ENCODE peak calls at places on chromosomes 6 and 20, in seven cellular contexts. One of them, this sample, is unnamed.

GRCh38 chr6:132687306-132687705 is 26.5 kb downstream of the VNN1 start:
- DNase-seq in posterior vena cava: no peak
- DNase-seq in stimulated activated CD8-positive, alpha-beta memory T cell treated with anti-CD3 and anti-CD28 coated beads, Interleukin-12 subunit alpha, Interleukin-12 subunit beta, amount 100 ng/mL, for 1 hour: no peak
- DNase-seq in A172: peak
- DNase-seq in substantia nigra: no peak
- DNase-seq in HEK293T: no peak
- DNase-seq in AG04450: no peak
- DNase-seq in this sample: no peak

GRCh38 chr6:72624557-72625160 is 2.8 kb downstream of the KCNQ5 start:
- DNase-seq in posterior vena cava: no peak
- DNase-seq in stimulated activated CD8-positive, alpha-beta memory T cell treated with anti-CD3 and anti-CD28 coated beads, Interleukin-12 subunit alpha, Interleukin-12 subunit beta, amount 100 ng/mL, for 1 hour: no peak
- DNase-seq in A172: peak
- DNase-seq in substantia nigra: no peak
- DNase-seq in HEK293T: peak
- DNase-seq in AG04450: no peak
- DNase-seq in this sample: peak

GRCh38 chr6:22575190-22575589 is 5.8 kb downstream of the HDGFL1 start:
- DNase-seq in posterior vena cava: no peak
- DNase-seq in stimulated activated CD8-positive, alpha-beta memory T cell treated with anti-CD3 and anti-CD28 coated beads, Interleukin-12 subunit alpha, Interleukin-12 subunit beta, amount 100 ng/mL, for 1 hour: no peak
- DNase-seq in A172: peak
- DNase-seq in substantia nigra: no peak
- DNase-seq in HEK293T: no peak
- DNase-seq in AG04450: no peak
- DNase-seq in this sample: no peak

GRCh38 chr20:40470313-40471260 is 218.4 kb downstream of the MAFB start:
- DNase-seq in posterior vena cava: no peak
- DNase-seq in stimulated activated CD8-positive, alpha-beta memory T cell treated with anti-CD3 and anti-CD28 coated beads, Interleukin-12 subunit alpha, Interleukin-12 subunit beta, amount 100 ng/mL, for 1 hour: no peak
- DNase-seq in A172: no peak
- DNase-seq in substantia nigra: peak
- DNase-seq in HEK293T: no peak
- DNase-seq in AG04450: no peak
- DNase-seq in this sample: no peak

GRCh38 chr6:42368156-42368555 is 83.6 kb downstream of the TRERF1 start:
- DNase-seq in posterior vena cava: no peak
- DNase-seq in stimulated activated CD8-positive, alpha-beta memory T cell treated with anti-CD3 and anti-CD28 coated beads, Interleukin-12 subunit alpha, Interleukin-12 subunit beta, amount 100 ng/mL, for 1 hour: peak
- DNase-seq in A172: no peak
- DNase-seq in substantia nigra: no peak
- DNase-seq in HEK293T: no peak
- DNase-seq in AG04450: no peak
- DNase-seq in this sample: no peak

GRCh38 chr6:3816251-3816650 is 32.9 kb upstream of the FAM50B start:
- DNase-seq in posterior vena cava: no peak
- DNase-seq in stimulated activated CD8-positive, alpha-beta memory T cell treated with anti-CD3 and anti-CD28 coated beads, Interleukin-12 subunit alpha, Interleukin-12 subunit beta, amount 100 ng/mL, for 1 hour: no peak
- DNase-seq in A172: no peak
- DNase-seq in substantia nigra: no peak
- DNase-seq in HEK293T: no peak
- DNase-seq in AG04450: no peak
- DNase-seq in this sample: no peak

GRCh38 chr6:25670208-25670607 is 18.2 kb downstream of the SCGN start:
- DNase-seq in posterior vena cava: no peak
- DNase-seq in stimulated activated CD8-positive, alpha-beta memory T cell treated with anti-CD3 and anti-CD28 coated beads, Interleukin-12 subunit alpha, Interleukin-12 subunit beta, amount 100 ng/mL, for 1 hour: no peak
- DNase-seq in A172: no peak
- DNase-seq in substantia nigra: no peak
- DNase-seq in HEK293T: no peak
- DNase-seq in AG04450: no peak
- DNase-seq in this sample: no peak

GRCh38 chr6:43105538-43106218 is 29.6 kb downstream of the PTK7 start:
- DNase-seq in posterior vena cava: no peak
- DNase-seq in stimulated activated CD8-positive, alpha-beta memory T cell treated with anti-CD3 and anti-CD28 coated beads, Interleukin-12 subunit alpha, Interleukin-12 subunit beta, amount 100 ng/mL, for 1 hour: no peak
- DNase-seq in A172: no peak
- DNase-seq in substantia nigra: no peak
- DNase-seq in HEK293T: no peak
- DNase-seq in AG04450: no peak
- DNase-seq in this sample: no peak

GRCh38 chr6:91149246-91149645 is 562.4 kb upstream of the MAP3K7 start:
- DNase-seq in posterior vena cava: no peak
- DNase-seq in stimulated activated CD8-positive, alpha-beta memory T cell treated with anti-CD3 and anti-CD28 coated beads, Interleukin-12 subunit alpha, Interleukin-12 subunit beta, amount 100 ng/mL, for 1 hour: no peak
- DNase-seq in A172: no peak
- DNase-seq in substantia nigra: no peak
- DNase-seq in HEK293T: no peak
- DNase-seq in AG04450: no peak
- DNase-seq in this sample: no peak

GRCh38 chr20:23049933-23050838 is 714 bp upstream of the THBD start:
- DNase-seq in posterior vena cava: peak
- DNase-seq in stimulated activated CD8-positive, alpha-beta memory T cell treated with anti-CD3 and anti-CD28 coated beads, Interleukin-12 subunit alpha, Interleukin-12 subunit beta, amount 100 ng/mL, for 1 hour: no peak
- DNase-seq in A172: no peak
- DNase-seq in substantia nigra: no peak
- DNase-seq in HEK293T: peak
- DNase-seq in AG04450: no peak
- DNase-seq in this sample: no peak

GRCh38 chr6:83442752-83443151 is 11.9 kb upstream of the ME1 start:
- DNase-seq in posterior vena cava: no peak
- DNase-seq in stimulated activated CD8-positive, alpha-beta memory T cell treated with anti-CD3 and anti-CD28 coated beads, Interleukin-12 subunit alpha, Interleukin-12 subunit beta, amount 100 ng/mL, for 1 hour: no peak
- DNase-seq in A172: peak
- DNase-seq in substantia nigra: no peak
- DNase-seq in HEK293T: no peak
- DNase-seq in AG04450: no peak
- DNase-seq in this sample: no peak

GRCh38 chr20:44394520-44395182 is 39.2 kb downstream of the HNF4A start:
- DNase-seq in posterior vena cava: no peak
- DNase-seq in stimulated activated CD8-positive, alpha-beta memory T cell treated with anti-CD3 and anti-CD28 coated beads, Interleukin-12 subunit alpha, Interleukin-12 subunit beta, amount 100 ng/mL, for 1 hour: no peak
- DNase-seq in A172: no peak
- DNase-seq in substantia nigra: no peak
- DNase-seq in HEK293T: no peak
- DNase-seq in AG04450: no peak
- DNase-seq in this sample: no peak

GRCh38 chr6:3194535-3195376 is 32.7 kb downstream of the TUBB2B start:
- DNase-seq in posterior vena cava: peak
- DNase-seq in stimulated activated CD8-positive, alpha-beta memory T cell treated with anti-CD3 and anti-CD28 coated beads, Interleukin-12 subunit alpha, Interleukin-12 subunit beta, amount 100 ng/mL, for 1 hour: no peak
- DNase-seq in A172: peak
- DNase-seq in substantia nigra: peak
- DNase-seq in HEK293T: no peak
- DNase-seq in AG04450: no peak
- DNase-seq in this sample: no peak

GRCh38 chr6:38570750-38571149 is 69.0 kb downstream of the BTBD9 start:
- DNase-seq in posterior vena cava: no peak
- DNase-seq in stimulated activated CD8-positive, alpha-beta memory T cell treated with anti-CD3 and anti-CD28 coated beads, Interleukin-12 subunit alpha, Interleukin-12 subunit beta, amount 100 ng/mL, for 1 hour: no peak
- DNase-seq in A172: no peak
- DNase-seq in substantia nigra: no peak
- DNase-seq in HEK293T: no peak
- DNase-seq in AG04450: no peak
- DNase-seq in this sample: peak

GRCh38 chr20:59725476-59726119 is 121.3 kb downstream of the PHACTR3 start:
- DNase-seq in posterior vena cava: peak
- DNase-seq in stimulated activated CD8-positive, alpha-beta memory T cell treated with anti-CD3 and anti-CD28 coated beads, Interleukin-12 subunit alpha, Interleukin-12 subunit beta, amount 100 ng/mL, for 1 hour: no peak
- DNase-seq in A172: no peak
- DNase-seq in substantia nigra: no peak
- DNase-seq in HEK293T: no peak
- DNase-seq in AG04450: no peak
- DNase-seq in this sample: no peak

GRCh38 chr6:130447374-130447773 is 81.6 kb downstream of the TMEM200A start:
- DNase-seq in posterior vena cava: no peak
- DNase-seq in stimulated activated CD8-positive, alpha-beta memory T cell treated with anti-CD3 and anti-CD28 coated beads, Interleukin-12 subunit alpha, Interleukin-12 subunit beta, amount 100 ng/mL, for 1 hour: no peak
- DNase-seq in A172: no peak
- DNase-seq in substantia nigra: no peak
- DNase-seq in HEK293T: no peak
- DNase-seq in AG04450: no peak
- DNase-seq in this sample: no peak

GRCh38 chr6:63452117-63452516 is 120.2 kb upstream of the LOC128125822 start:
- DNase-seq in posterior vena cava: no peak
- DNase-seq in stimulated activated CD8-positive, alpha-beta memory T cell treated with anti-CD3 and anti-CD28 coated beads, Interleukin-12 subunit alpha, Interleukin-12 subunit beta, amount 100 ng/mL, for 1 hour: no peak
- DNase-seq in A172: no peak
- DNase-seq in substantia nigra: no peak
- DNase-seq in HEK293T: no peak
- DNase-seq in AG04450: no peak
- DNase-seq in this sample: no peak

GRCh38 chr6:111124406-111124805 is 37.1 kb downstream of the SLC16A10 start:
- DNase-seq in posterior vena cava: no peak
- DNase-seq in stimulated activated CD8-positive, alpha-beta memory T cell treated with anti-CD3 and anti-CD28 coated beads, Interleukin-12 subunit alpha, Interleukin-12 subunit beta, amount 100 ng/mL, for 1 hour: no peak
- DNase-seq in A172: no peak
- DNase-seq in substantia nigra: no peak
- DNase-seq in HEK293T: no peak
- DNase-seq in AG04450: no peak
- DNase-seq in this sample: no peak

GRCh38 chr20:3803289-3803688 is 7.2 kb downstream of the CDC25B start:
- DNase-seq in posterior vena cava: no peak
- DNase-seq in stimulated activated CD8-positive, alpha-beta memory T cell treated with anti-CD3 and anti-CD28 coated beads, Interleukin-12 subunit alpha, Interleukin-12 subunit beta, amount 100 ng/mL, for 1 hour: no peak
- DNase-seq in A172: no peak
- DNase-seq in substantia nigra: no peak
- DNase-seq in HEK293T: no peak
- DNase-seq in AG04450: no peak
- DNase-seq in this sample: no peak

GRCh38 chr20:62921119-62921687 is 5.1 kb downstream of the DIDO1 start:
- DNase-seq in posterior vena cava: no peak
- DNase-seq in stimulated activated CD8-positive, alpha-beta memory T cell treated with anti-CD3 and anti-CD28 coated beads, Interleukin-12 subunit alpha, Interleukin-12 subunit beta, amount 100 ng/mL, for 1 hour: no peak
- DNase-seq in A172: peak
- DNase-seq in substantia nigra: peak
- DNase-seq in HEK293T: peak
- DNase-seq in AG04450: no peak
- DNase-seq in this sample: peak

GRCh38 chr6:56841751-56842150 is 113.2 kb upstream of the BEND6 start:
- DNase-seq in posterior vena cava: no peak
- DNase-seq in stimulated activated CD8-positive, alpha-beta memory T cell treated with anti-CD3 and anti-CD28 coated beads, Interleukin-12 subunit alpha, Interleukin-12 subunit beta, amount 100 ng/mL, for 1 hour: no peak
- DNase-seq in A172: no peak
- DNase-seq in substantia nigra: no peak
- DNase-seq in HEK293T: no peak
- DNase-seq in AG04450: no peak
- DNase-seq in this sample: no peak

GRCh38 chr6:47308674-47309325 is 905 bp downstream of the TNFRSF21 start:
- DNase-seq in posterior vena cava: no peak
- DNase-seq in stimulated activated CD8-positive, alpha-beta memory T cell treated with anti-CD3 and anti-CD28 coated beads, Interleukin-12 subunit alpha, Interleukin-12 subunit beta, amount 100 ng/mL, for 1 hour: no peak
- DNase-seq in A172: peak
- DNase-seq in substantia nigra: no peak
- DNase-seq in HEK293T: peak
- DNase-seq in AG04450: no peak
- DNase-seq in this sample: no peak

GRCh38 chr6:141830530-141830929 is 302.2 kb upstream of the GJE1 start:
- DNase-seq in posterior vena cava: no peak
- DNase-seq in stimulated activated CD8-positive, alpha-beta memory T cell treated with anti-CD3 and anti-CD28 coated beads, Interleukin-12 subunit alpha, Interleukin-12 subunit beta, amount 100 ng/mL, for 1 hour: no peak
- DNase-seq in A172: no peak
- DNase-seq in substantia nigra: no peak
- DNase-seq in HEK293T: no peak
- DNase-seq in AG04450: no peak
- DNase-seq in this sample: no peak

This sample was measured in NCI-H526 treated with DMSO at 0.1 percent for 48 hours.